ENCODE peak calls at places on chromosome 5, in nine cellular contexts. Y, A, X, K, J, G, U, E and S are unnamed samples.

GRCh38 chr5:157913575-157913974 is 54.6 kb upstream of the CLINT1 start:
- DNase-seq in A (no peak), K (no peak), U (no peak), X (no peak), J (no peak), G (peak; percentile 71), E (no peak), Y (no peak), S (no peak)

GRCh38 chr5:95728494-95729114 is 2.5 kb upstream of the RHOBTB3 start:
- DNase-seq in U (peak; percentile 47), K (no peak), A (no peak), X (no peak), Y (no peak), J (no peak), G (no peak), E (no peak), S (no peak)

GRCh38 chr5:534006-534742 is 9.9 kb upstream of the SLC9A3 start:
- DNase-seq in G (no peak), Y (no peak), A (no peak), J (no peak), K (no peak), U (no peak), X (no peak), E (no peak), S (no peak)

GRCh38 chr5:142015781-142016533 is 3.1 kb upstream of the GNPDA1 start:
- DNase-seq in K (peak; percentile 93), J (no peak), G (no peak), X (peak; percentile 70), Y (peak; percentile 41), E (peak; percentile 28), A (no peak), U (peak; percentile 28), S (no peak)

GRCh38 chr5:151600069-151600665 is 9.0 kb upstream of the FAT2 start:
- DNase-seq in G (no peak), U (no peak), A (no peak), K (no peak), X (no peak), E (no peak), J (no peak), Y (no peak), S (no peak)

GRCh38 chr5:117682416-117682815 is 1107.8 kb upstream of the SEMA6A start:
- DNase-seq in E (no peak), A (no peak), X (no peak), K (no peak), Y (no peak), J (no peak), G (no peak), U (no peak), S (no peak)

GRCh38 chr5:143001764-143002351 is 231.7 kb downstream of the ARHGAP26 start:
- DNase-seq in J (no peak), X (no peak), G (no peak), A (peak; percentile 4), Y (peak; percentile 58), E (no peak), K (peak; percentile 83), U (peak; percentile 50), S (no peak)

GRCh38 chr5:52837591-52838001 is 49.9 kb downstream of the ITGA1 start:
- DNase-seq in K (no peak), A (no peak), G (no peak), E (no peak), Y (no peak), U (no peak), X (no peak), J (no peak), S (no peak)

GRCh38 chr5:181207960-181208253 is 2.9 kb upstream of the TRIM7 start:
- DNase-seq in J (no peak), X (no peak), Y (no peak), U (no peak), G (no peak), K (no peak), E (no peak), A (no peak), S (no peak)

GRCh38 chr5:148583421-148583965 is 70.8 kb downstream of the HTR4 start:
- DNase-seq in J (no peak), A (no peak), G (no peak), K (no peak), E (no peak), U (no peak), X (no peak), Y (no peak), S (no peak)

GRCh38 chr5:27472875-27473274 is 434.5 kb upstream of the CDH9 start:
- DNase-seq in Y (no peak), E (no peak), A (no peak), U (peak; percentile 29), G (no peak), X (peak; percentile 64), J (no peak), K (peak; percentile 18), S (no peak)

GRCh38 chr5:167849874-167850273 is 441.6 kb upstream of the WWC1 start:
- DNase-seq in E (no peak), G (no peak), Y (no peak), X (no peak), A (no peak), U (no peak), J (no peak), K (no peak), S (no peak)

GRCh38 chr5:131328536-131329186 is 64.8 kb downstream of the CDC42SE2 start:
- DNase-seq in K (peak; percentile 65), A (no peak), X (no peak), U (no peak), G (no peak), J (no peak), E (peak; percentile 27), Y (peak; percentile 26), S (no peak)

GRCh38 chr5:72204946-72205345 is 97.7 kb downstream of the MAP1B start:
- DNase-seq in U (no peak), J (no peak), K (peak; percentile 7), Y (no peak), X (no peak), G (no peak), E (no peak), A (no peak), S (no peak)

GRCh38 chr5:115389799-115390382 is 93.4 kb upstream of the CCDC112 start:
- DNase-seq in G (no peak), E (no peak), K (no peak), A (no peak), U (peak; percentile 28), Y (no peak), J (no peak), X (no peak), S (no peak)

GRCh38 chr5:100584069-100584468 is 48.9 kb downstream of the FAM174A start:
- DNase-seq in A (no peak), X (no peak), K (no peak), G (no peak), E (no peak), Y (no peak), J (no peak), U (peak; percentile 31), S (no peak)

GRCh38 chr5:124721336-124721735 is 25.1 kb downstream of the ZNF608 start:
- DNase-seq in A (no peak), U (no peak), K (no peak), J (no peak), G (no peak), X (no peak), E (no peak), Y (no peak), S (no peak)

GRCh38 chr5:9196403-9197224 is 349.3 kb downstream of the SEMA5A start:
- DNase-seq in Y (peak; percentile 50), K (peak; percentile 90), X (no peak), A (no peak), U (no peak), G (no peak), J (no peak), E (peak; percentile 89), S (no peak)

GRCh38 chr5:85512896-85513295 is 1104.8 kb upstream of the COX7C start:
- DNase-seq in J (no peak), K (no peak), U (no peak), A (no peak), G (no peak), X (no peak), E (no peak), Y (no peak), S (no peak)

GRCh38 chr5:135999396-136000139 is 29.2 kb upstream of the TGFBI start:
- DNase-seq in E (no peak), X (no peak), A (no peak), K (peak; percentile 99), U (no peak), Y (no peak), J (no peak), G (no peak), S (no peak)

GRCh38 chr5:97266576-97266975 is 83.5 kb upstream of the RIOK2 start:
- DNase-seq in J (no peak), A (no peak), U (no peak), E (no peak), G (no peak), Y (no peak), X (no peak), K (no peak), S (no peak)

GRCh38 chr5:101662263-101662662 is 633.8 kb downstream of the SLCO4C1 start:
- DNase-seq in A (no peak), K (no peak), Y (no peak), X (no peak), U (no peak), E (no peak), J (no peak), G (no peak), S (no peak)

GRCh38 chr5:172123269-172123692 is 64.7 kb downstream of the STK10 start:
- DNase-seq in J (no peak), X (no peak), Y (peak; percentile 72), E (no peak), A (no peak), U (no peak), K (peak; percentile 36), G (no peak), S (no peak)

GRCh38 chr5:75007537-75007847 is 44.9 kb downstream of the GCNT4 start:
- DNase-seq in U (no peak), K (no peak), A (no peak), Y (no peak), J (no peak), E (peak; percentile 31), X (no peak), G (no peak), S (no peak)

GRCh38 chr5:83837261-83837894 is 116.7 kb upstream of the HAPLN1 start:
- DNase-seq in E (no peak), J (no peak), G (no peak), X (no peak), A (no peak), U (no peak), K (no peak), Y (no peak), S (no peak)

GRCh38 chr5:166909926-166910325 is 1381.5 kb upstream of the WWC1 start:
- DNase-seq in J (no peak), E (no peak), U (no peak), G (no peak), A (no peak), X (no peak), Y (no peak), K (no peak), S (no peak)

GRCh38 chr5:668299-668995 is 24.7 kb downstream of the TPPP start:
- DNase-seq in K (no peak), A (no peak), G (no peak), E (no peak), Y (no peak), J (no peak), X (no peak), U (no peak), S (no peak)